ENCODE peak calls at places on chromosomes 2 and 18, in seven cellular contexts. Z is thoracic aorta, W is AG09309, B is tibial artery, P is NB4, D is progenitor cell of endocrine pancreas, M is right atrium auricular region. V is an unnamed sample.

GRCh38 chr2:23537991-23538390 is 153.0 kb downstream of the KLHL29 start:
- DNase-seq in D (no peak), B (no peak), M (no peak), Z (no peak), W (no peak), P (no peak), V (no peak)

GRCh38 chr18:32888311-32888710 is 115.5 kb upstream of the KLHL14 start:
- DNase-seq in B (no peak), W (no peak), M (no peak), Z (no peak), P (no peak), D (no peak), V (no peak)

GRCh38 chr2:147515213-147515612 is 329.6 kb upstream of the ACVR2A start:
- DNase-seq in W (no peak), D (no peak), B (no peak), Z (no peak), M (no peak), P (no peak), V (no peak)

GRCh38 chr2:30109856-30110255 is 37.0 kb upstream of the YPEL5 start:
- DNase-seq in W (no peak), D (no peak), M (no peak), Z (no peak), B (no peak), P (no peak), V (no peak)

GRCh38 chr2:240796543-240797499 is 23.2 kb downstream of the KIF1A start:
- DNase-seq in P (no peak), D (no peak), M (no peak), Z (no peak), W (no peak), B (no peak), V (no peak)

GRCh38 chr2:35973132-35973736 is 382.3 kb upstream of the CRIM1 start:
- DNase-seq in P (peak), B (no peak), W (no peak), Z (no peak), D (no peak), M (no peak), V (no peak)

GRCh38 chr18:3885209-3885792 is 435.3 kb downstream of the TGIF1 start:
- DNase-seq in B (no peak), W (no peak), M (no peak), P (peak), D (no peak), Z (no peak), V (no peak)

GRCh38 chr2:127719301-127720218 is 18.3 kb downstream of the SFT2D3 start:
- DNase-seq in D (no peak), P (no peak), B (no peak), M (no peak), W (no peak), Z (no peak), V (no peak)

GRCh38 chr2:240628507-240629418 is 3.5 kb downstream of the GPR35 start:
- DNase-seq in B (peak), P (no peak), D (no peak), Z (no peak), W (no peak), M (no peak), V (peak)

GRCh38 chr2:16134436-16135165 is 194.3 kb downstream of the MYCN start:
- DNase-seq in W (no peak), B (no peak), M (no peak), D (no peak), Z (no peak), P (no peak), V (no peak)

GRCh38 chr2:70132244-70133126 is 45.2 kb downstream of the PCBP1 start:
- DNase-seq in D (no peak), Z (no peak), W (no peak), B (peak), P (peak), M (no peak), V (no peak)

GRCh38 chr2:73979686-73980085 is 5.0 kb upstream of the TET3 start:
- DNase-seq in P (peak), B (no peak), W (peak), Z (no peak), D (no peak), M (no peak), V (no peak)

GRCh38 chr18:12597775-12598174 is 60.1 kb downstream of the SPIRE1 start:
- DNase-seq in P (no peak), W (peak), M (no peak), D (no peak), Z (peak), B (no peak), V (no peak)

GRCh38 chr2:20050712-20051517 is 513 bp downstream of the LAPTM4A start:
- DNase-seq in Z (no peak), D (peak), B (peak), M (peak), W (no peak), P (peak), V (peak)

GRCh38 chr2:157319795-157320194 is 5.8 kb downstream of the ERMN start:
- DNase-seq in B (no peak), Z (no peak), D (no peak), P (no peak), W (no peak), M (no peak), V (no peak)

GRCh38 chr18:22399949-22400348 is 17.8 kb downstream of the CTAGE1 start:
- DNase-seq in M (no peak), P (no peak), B (no peak), D (no peak), Z (no peak), W (no peak), V (no peak)

GRCh38 chr2:118089015-118089800 is 937 bp downstream of the INSIG2 start:
- DNase-seq in W (no peak), Z (no peak), B (peak), P (peak), D (no peak), M (no peak), V (no peak)

GRCh38 chr18:74905245-74905644 is 303.7 kb downstream of the PTGR3 start:
- DNase-seq in B (no peak), P (no peak), D (no peak), M (no peak), W (no peak), Z (no peak), V (no peak)

DNA sequence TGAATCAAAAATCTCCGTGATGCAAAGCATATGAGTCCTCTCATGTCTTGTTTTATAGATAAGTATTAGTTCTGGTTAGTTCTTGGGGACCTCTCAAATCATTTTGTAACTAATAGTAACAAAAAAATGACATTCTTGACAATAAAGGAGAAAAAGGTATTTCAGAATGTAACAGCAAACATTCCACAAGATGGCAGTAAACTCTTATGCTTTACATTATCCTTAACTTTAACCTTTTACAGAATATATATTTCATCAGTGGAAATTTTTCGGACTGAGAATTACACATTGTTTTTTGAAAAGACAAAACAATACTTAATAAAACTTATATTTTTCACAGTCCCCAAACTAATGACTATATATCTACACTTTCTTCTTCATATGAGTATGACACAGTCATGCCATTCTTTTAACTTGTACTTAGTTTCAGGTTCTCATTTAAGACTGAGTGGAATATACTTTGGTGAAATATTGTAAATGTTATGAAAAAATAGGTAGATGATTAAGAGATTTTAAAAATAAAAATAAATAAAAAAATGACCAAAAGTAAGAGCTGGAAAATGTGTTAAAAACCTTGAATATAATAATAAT is 142.9 kb upstream of the NXPH2 start:
- DNase-seq in M (no peak), Z (no peak), W (no peak), D (no peak), P (peak), B (no peak), V (no peak)
- TF ChIP-seq CTCF in M (no peak), Z (no peak), W (no peak), D (peak), P (no peak), B (no peak), V (no peak)

DNA sequence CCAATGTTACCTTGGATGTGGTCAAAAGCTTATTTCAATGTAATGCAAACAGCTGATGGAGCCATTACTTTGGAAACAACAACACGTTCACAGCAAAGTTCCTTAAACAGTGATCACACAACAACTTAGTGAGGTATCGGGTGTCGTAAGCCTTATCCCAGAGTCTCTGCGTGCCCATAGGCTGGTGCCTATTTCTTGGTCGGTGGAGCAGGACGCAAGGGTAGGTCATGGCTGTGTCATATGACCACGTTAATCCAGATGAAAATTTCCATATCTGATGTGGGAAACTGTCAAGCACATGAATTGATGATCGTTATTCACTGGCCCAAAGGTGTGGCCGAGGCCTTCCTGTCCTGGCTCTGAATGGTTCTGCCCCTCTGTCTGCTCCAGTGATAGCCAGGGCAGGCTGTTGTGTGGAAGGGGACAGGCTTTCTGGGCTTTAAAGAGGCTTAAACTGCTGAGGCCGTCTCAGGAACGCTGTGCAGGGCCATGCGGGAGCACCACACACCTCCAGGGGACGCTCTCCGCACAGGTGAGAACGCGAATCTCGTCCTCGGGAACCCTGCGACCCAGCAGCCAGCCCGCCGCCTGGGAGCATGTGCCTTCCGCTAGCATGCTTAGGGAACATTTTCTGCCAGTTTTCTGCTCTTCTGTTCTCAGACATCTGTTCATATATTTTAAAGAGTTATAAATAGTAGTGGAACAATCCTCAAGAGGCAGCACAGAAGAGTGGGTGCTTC is 90.6 kb downstream of the KCTD1 start:
- DNase-seq in B (no peak), M (no peak), Z (no peak), W (no peak), D (no peak), P (no peak), V (no peak)
- TF ChIP-seq CTCF in B (peak), M (no peak), Z (no peak), W (no peak), D (peak), P (no peak), V (no peak)

GRCh38 chr18:79397288-79397829 is 1.6 kb downstream of the NFATC1 start:
- DNase-seq in M (no peak), D (no peak), B (no peak), W (no peak), P (no peak), Z (no peak), V (no peak)

GRCh38 chr18:79395761-79396404 is at the start of gene NFATC1:
- DNase-seq in P (no peak), M (peak), B (peak), W (no peak), Z (peak), D (no peak), V (peak)

GRCh38 chr18:79395308-79395640 is 456 bp upstream of the NFATC1 start:
- DNase-seq in D (no peak), M (no peak), P (no peak), B (no peak), W (no peak), Z (no peak), V (no peak)

GRCh38 chr18:79397830-79398761 is 2.4 kb downstream of the NFATC1 start:
- DNase-seq in Z (no peak), B (no peak), D (no peak), P (no peak), M (no peak), W (no peak), V (no peak)

DNA sequence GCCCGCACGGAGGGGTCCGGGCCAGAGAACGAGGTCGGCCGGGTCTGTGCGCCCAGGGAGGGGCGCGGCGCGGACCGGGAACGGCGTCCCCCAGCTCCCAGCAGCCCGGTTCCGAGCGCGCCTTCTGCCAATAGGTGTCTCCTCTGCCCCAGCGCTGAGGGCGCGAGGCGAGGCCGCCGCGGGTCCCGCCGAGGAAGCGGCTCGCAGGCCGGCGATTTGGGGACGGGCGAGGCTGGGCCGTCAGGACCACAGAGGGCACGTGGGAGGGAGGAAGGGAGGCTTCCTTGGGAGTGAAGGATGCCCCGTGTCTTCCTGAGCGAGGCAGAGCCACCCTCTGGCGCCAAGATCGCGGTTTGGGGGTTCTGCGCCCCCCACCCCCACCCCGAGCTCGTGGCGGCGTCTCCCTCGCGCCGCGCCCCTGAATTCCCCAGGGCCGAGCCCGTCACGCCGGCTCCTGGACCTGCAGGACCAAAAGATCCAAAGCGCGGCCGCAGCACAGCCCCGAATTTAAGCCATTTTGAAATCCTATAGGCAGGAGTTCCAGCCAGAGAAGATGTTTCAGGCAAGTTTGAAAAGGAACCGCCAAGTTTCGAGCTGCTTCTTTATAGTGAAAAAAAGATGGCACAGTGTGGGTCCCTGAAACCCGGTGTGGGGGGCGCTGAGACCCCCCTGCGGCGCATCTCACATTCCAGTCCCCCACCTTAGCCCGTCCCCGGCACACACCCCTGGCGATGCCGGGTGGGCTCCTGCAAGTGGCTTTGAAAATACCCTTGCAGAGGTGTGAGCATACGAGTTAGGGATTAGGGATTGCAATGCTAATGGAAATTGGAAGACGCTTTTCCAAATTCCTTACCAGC is 929 bp downstream of the NFATC1 start:
- DNase-seq in W (no peak), Z (no peak), B (peak), M (no peak), P (peak), D (no peak), V (no peak)
- TF ChIP-seq CTCF in W (no peak), Z (no peak), B (no peak), M (no peak), P (no peak), D (no peak), V (no peak)

GRCh38 chr18:26252411-26252810 is 26.2 kb downstream of the TAF4B start:
- DNase-seq in W (no peak), B (no peak), M (no peak), Z (no peak), D (no peak), P (no peak), V (no peak)
- TF ChIP-seq CTCF in W (no peak), B (no peak), M (no peak), Z (no peak), D (no peak), P (no peak), V (no peak)

GRCh38 chr18:63518178-63519012 is 23.8 kb upstream of the SERPINB12 start:
- DNase-seq in B (peak), Z (peak), M (peak), P (peak), W (peak), D (peak), V (peak)
- TF ChIP-seq CTCF in B (peak), Z (peak), M (peak), P (peak), W (peak), D (peak), V (peak)

GRCh38 chr18:55406374-55407045 is 181.5 kb downstream of the TCF4 start:
- DNase-seq in Z (no peak), B (no peak), M (no peak), P (no peak), D (no peak), W (no peak), V (no peak)

GRCh38 chr18:55404136-55404810 is 183.7 kb downstream of the TCF4 start:
- DNase-seq in M (no peak), B (no peak), W (no peak), Z (no peak), D (no peak), P (no peak), V (no peak)

GRCh38 chr18:55404811-55405654 is 183.0 kb downstream of the TCF4 start:
- DNase-seq in B (no peak), M (no peak), P (no peak), D (no peak), W (no peak), Z (no peak), V (no peak)

GRCh38 chr18:55407191-55407590 is 180.8 kb downstream of the TCF4 start:
- DNase-seq in M (no peak), P (no peak), B (no peak), D (no peak), W (no peak), Z (no peak), V (no peak)

GRCh38 chr18:55405655-55406373 is 182.2 kb downstream of the TCF4 start:
- DNase-seq in Z (peak), P (no peak), W (peak), B (peak), D (no peak), M (peak), V (no peak)
- TF ChIP-seq CTCF in Z (peak), P (no peak), W (peak), B (no peak), D (no peak), M (no peak), V (no peak)

DNA sequence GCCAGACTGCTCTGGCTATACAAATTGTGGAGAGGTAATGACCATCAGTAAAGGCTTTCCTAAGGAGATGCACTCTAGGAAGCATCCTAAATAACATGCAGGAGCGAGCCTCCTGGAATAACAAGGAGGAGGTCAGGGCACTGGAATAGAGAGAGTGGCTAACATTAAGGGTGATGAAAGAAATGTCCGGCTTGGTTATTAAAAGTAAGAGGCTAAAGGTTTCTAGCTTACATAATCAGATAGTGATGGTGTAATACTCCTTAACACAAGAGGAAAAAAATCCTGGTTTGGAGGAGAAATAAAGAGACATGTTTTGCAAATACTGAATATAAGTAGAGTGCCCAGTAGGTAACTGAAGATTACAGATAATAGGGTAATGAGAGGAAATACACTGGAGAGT is 365.7 kb downstream of the ZEB2 start:
- DNase-seq in M (no peak), Z (no peak), D (no peak), P (no peak), B (no peak), W (no peak), V (no peak)
- TF ChIP-seq CTCF in M (no peak), Z (no peak), D (no peak), P (no peak), B (no peak), W (no peak), V (no peak)

GRCh38 chr2:14427982-14428567 is 204.4 kb upstream of the LRATD1 start:
- DNase-seq in W (peak), Z (no peak), P (no peak), M (no peak), D (no peak), B (peak), V (no peak)
- TF ChIP-seq CTCF in W (peak), Z (no peak), P (no peak), M (no peak), D (no peak), B (no peak), V (no peak)

DNA sequence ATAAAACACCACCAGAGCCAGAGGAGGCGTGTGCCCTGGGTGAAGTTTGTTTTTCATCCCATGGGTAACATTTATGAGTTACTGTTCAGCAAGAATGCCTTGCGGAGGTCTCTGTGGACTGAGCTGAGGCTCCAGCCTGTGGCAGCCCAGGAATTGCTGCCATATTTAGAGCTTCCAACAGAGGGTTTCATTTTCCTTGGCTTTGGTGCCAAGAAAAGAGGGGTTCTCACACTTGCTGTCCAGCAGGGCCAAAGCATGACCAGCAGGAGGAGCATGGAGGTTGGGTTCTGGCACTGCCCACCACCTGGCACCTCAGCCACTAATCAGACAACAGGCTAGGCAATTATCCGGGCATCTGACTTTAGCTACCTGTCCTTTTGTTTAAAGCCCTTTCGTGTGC is 36.7 kb downstream of the EPAS1 start:
- DNase-seq in D (no peak), Z (no peak), W (no peak), P (no peak), B (peak), M (no peak), V (no peak)
- TF ChIP-seq CTCF in D (no peak), Z (peak), W (peak), P (no peak), B (peak), M (no peak), V (no peak)